ENCODE peak calls at places on chromosomes 13 and 19, in seven cellular contexts. B is mammary epithelial cell, J is A673, V is neural progenitor cell, N is K562, X is PC-3, T is MM.1S. G is an unnamed sample.

GRCh38 chr13:33383724-33384577 is 98.4 kb upstream of the STARD13 start:
- DNase-seq in V (no peak), T (no peak), N (no peak), B (no peak), J (no peak), X (no peak), G (no peak)

GRCh38 chr13:47680752-47681151 is 320.3 kb downstream of the SUCLA2 start:
- DNase-seq in V (no peak), B (peak), T (no peak), J (no peak), N (no peak), X (peak), G (no peak)

GRCh38 chr19:7550169-7550770 is 14.8 kb downstream of the PNPLA6 start:
- DNase-seq in J (no peak), T (no peak), X (no peak), N (no peak), V (no peak), B (no peak), G (no peak)

GRCh38 chr19:20035935-20036334 is 3.4 kb downstream of the ZNF682 start:
- DNase-seq in V (no peak), J (no peak), N (no peak), T (no peak), X (no peak), B (no peak), G (no peak)

GRCh38 chr19:45406165-45406956 is at the start of gene POLR1G:
- DNase-seq in J (peak), X (peak), T (peak), V (peak), N (peak), B (peak), G (peak)

GRCh38 chr19:32373614-32374295 is 28.3 kb downstream of the ZNF507 start:
- DNase-seq in N (peak), J (peak), B (peak), X (peak), T (no peak), V (no peak), G (no peak)

GRCh38 chr13:76638882-76639281 is 247.3 kb downstream of the KCTD12 start:
- DNase-seq in N (no peak), V (no peak), X (no peak), J (no peak), T (no peak), B (peak), G (no peak)

GRCh38 chr13:27036236-27036981 is 135.2 kb downstream of the USP12 start:
- DNase-seq in V (no peak), T (no peak), J (no peak), N (no peak), X (peak), B (peak), G (no peak)

GRCh38 chr13:109389456-109389855 is 396.9 kb downstream of the IRS2 start:
- DNase-seq in N (no peak), B (no peak), X (no peak), J (no peak), T (no peak), V (no peak), G (no peak)

GRCh38 chr19:13092608-13093260 is 9.9 kb downstream of the LYL1 start:
- DNase-seq in N (no peak), T (no peak), J (no peak), B (no peak), V (no peak), X (no peak), G (no peak)

GRCh38 chr19:58386166-58386575 is 898 bp upstream of the RPS5 start:
- DNase-seq in J (no peak), V (no peak), X (no peak), N (no peak), B (no peak), T (no peak), G (no peak)

GRCh38 chr13:27440408-27440807 is 10.0 kb downstream of the MTIF3 start:
- DNase-seq in V (no peak), B (no peak), T (peak), N (no peak), J (no peak), X (no peak), G (no peak)

GRCh38 chr13:27853871-27854270 is 61.6 kb downstream of the GSX1 start:
- DNase-seq in T (no peak), J (no peak), N (no peak), V (no peak), B (no peak), X (no peak), G (no peak)

GRCh38 chr19:13120817-13121216 is 2.8 kb downstream of the NACC1 start:
- DNase-seq in J (peak), V (no peak), N (no peak), T (no peak), B (no peak), X (no peak), G (peak)

GRCh38 chr19:588093-588742 is 1.5 kb upstream of the HCN2 start:
- DNase-seq in J (peak), B (peak), T (peak), N (peak), X (peak), V (peak), G (no peak)

GRCh38 chr13:84574851-84575250 is 692.6 kb upstream of the SLITRK1 start:
- DNase-seq in N (no peak), J (peak), V (no peak), T (peak), B (no peak), X (peak), G (no peak)

GRCh38 chr13:112131740-112132113 is 64.8 kb downstream of the SOX1 start:
- DNase-seq in X (no peak), J (peak), T (no peak), N (no peak), V (no peak), B (no peak), G (no peak)

GRCh38 chr19:40619333-40620160 is 18.4 kb downstream of the LTBP4 start:
- DNase-seq in N (no peak), J (no peak), V (no peak), T (no peak), X (no peak), B (no peak), G (no peak)

GRCh38 chr19:50838239-50838638 is 4.9 kb upstream of the KLK15 start:
- DNase-seq in N (no peak), B (no peak), T (no peak), J (peak), X (peak), V (peak), G (no peak)

GRCh38 chr19:18419699-18420460 is 682 bp downstream of the SSBP4 start:
- DNase-seq in X (peak), T (no peak), N (peak), B (no peak), V (peak), J (peak), G (no peak)

GRCh38 chr19:11535792-11536595 is 2.7 kb upstream of the CNN1 start:
- DNase-seq in T (peak), X (peak), J (peak), V (peak), N (peak), B (peak), G (no peak)

GRCh38 chr13:93505104-93505952 is 278.7 kb downstream of the GPC6 start:
- DNase-seq in X (peak), B (no peak), V (no peak), N (no peak), T (no peak), J (peak), G (no peak)

GRCh38 chr19:29667941-29668340 is 2.7 kb downstream of the PLEKHF1 start:
- DNase-seq in X (no peak), V (no peak), J (no peak), B (no peak), T (no peak), N (no peak), G (no peak)

GRCh38 chr13:59746291-59746962 is 417.3 kb downstream of the DIAPH3 start:
- DNase-seq in B (peak), V (no peak), T (peak), N (no peak), X (peak), J (no peak), G (no peak)

GRCh38 chr19:12656899-12657571 is 9.5 kb downstream of the MAN2B1 start:
- DNase-seq in J (no peak), V (no peak), B (no peak), T (no peak), X (no peak), N (peak), G (no peak)

GRCh38 chr19:58089846-58090245 is 8.2 kb downstream of the ZSCAN18 start:
- DNase-seq in B (no peak), V (no peak), X (no peak), T (no peak), J (no peak), N (no peak), G (no peak)

GRCh38 chr19:29538651-29539050 is 12.9 kb downstream of the VSTM2B start:
- DNase-seq in J (no peak), X (no peak), T (no peak), N (no peak), B (no peak), V (no peak), G (no peak)

GRCh38 chr13:44874176-44874575 is 115.1 kb downstream of the NUFIP1 start:
- DNase-seq in J (no peak), V (no peak), T (no peak), B (no peak), N (no peak), X (no peak), G (no peak)

GRCh38 chr13:114234266-114234644 is 442 bp upstream of the CDC16 start:
- DNase-seq in V (no peak), X (no peak), B (no peak), N (no peak), T (no peak), J (no peak), G (no peak)

GRCh38 chr19:3783660-3784584 is 2.3 kb downstream of the MATK start:
- DNase-seq in V (peak), N (peak), T (no peak), B (no peak), J (no peak), X (peak), G (no peak)

GRCh38 chr19:35828694-35829301 is 16.2 kb upstream of the PRODH2 start:
- DNase-seq in N (peak), J (peak), X (peak), B (peak), T (peak), V (peak), G (peak)
- TF ChIP-seq EZH2 in N (no peak), J (no peak), X (no peak), B (no peak), T (no peak), V (no peak), G (no peak)

GRCh38 chr19:5491565-5491964 is 36.3 kb downstream of the ZNRF4 start:
- DNase-seq in J (no peak), V (no peak), X (no peak), N (no peak), T (no peak), B (no peak), G (no peak)
- TF ChIP-seq EZH2 in J (no peak), V (no peak), X (no peak), N (no peak), T (no peak), B (no peak), G (no peak)

GRCh38 chr13:99086149-99086868 is 108.4 kb upstream of the DOCK9 start:
- DNase-seq in V (peak), B (peak), T (peak), N (peak), X (peak), J (peak), G (no peak)

GRCh38 chr13:99085846-99086148 is 107.9 kb upstream of the DOCK9 start:
- DNase-seq in N (no peak), B (no peak), V (no peak), X (no peak), T (no peak), J (no peak), G (no peak)

GRCh38 chr13:99086869-99087129 is 108.9 kb upstream of the DOCK9 start:
- DNase-seq in B (peak), V (no peak), J (peak), N (no peak), X (no peak), T (peak), G (no peak)

GRCh38 chr13:99087954-99088491 is 110.2 kb upstream of the DOCK9 start:
- DNase-seq in X (peak), B (no peak), J (no peak), N (no peak), V (peak), T (peak), G (no peak)

DNA sequence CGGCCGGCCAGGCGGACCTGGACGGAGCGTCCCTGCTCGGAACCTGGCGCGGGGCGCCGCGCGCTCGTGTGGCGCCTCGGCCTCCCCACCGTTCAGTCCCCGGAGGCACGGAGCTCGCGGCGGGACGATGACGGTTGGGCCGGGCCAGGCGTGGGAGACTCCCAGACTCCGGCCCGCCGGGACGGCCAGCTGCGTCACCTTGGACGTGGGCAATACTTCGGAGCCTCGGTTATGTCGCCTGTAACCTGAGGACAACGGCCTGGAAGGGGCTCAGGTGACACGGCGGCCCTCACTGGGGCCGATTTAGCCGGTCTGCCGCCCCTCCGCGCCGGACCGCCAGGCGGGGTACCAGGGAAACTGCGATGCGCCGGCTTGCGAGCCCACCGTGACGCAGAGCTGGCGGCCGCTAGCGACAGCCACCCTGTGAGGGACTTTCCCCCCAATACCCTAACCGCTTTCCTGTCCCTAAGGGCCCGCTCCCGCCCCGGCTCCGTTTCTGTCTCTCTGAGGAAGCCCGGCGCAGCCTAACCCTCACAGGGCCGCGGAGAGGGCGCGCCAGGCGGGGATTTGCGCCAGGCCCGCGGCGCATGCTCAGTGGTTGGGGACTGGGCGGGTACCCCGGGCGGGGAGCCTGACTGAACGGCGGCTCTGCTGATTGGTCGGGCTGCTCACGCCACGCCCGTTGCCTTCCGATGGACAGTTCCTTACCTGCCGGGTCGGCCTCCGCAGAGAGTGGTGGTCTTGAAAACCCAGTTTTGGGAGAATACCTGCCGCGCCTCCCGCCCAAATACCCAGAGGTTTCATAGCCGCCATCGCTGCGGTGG is 109.5 kb upstream of the DOCK9 start:
- DNase-seq in T (peak), J (peak), N (peak), V (peak), X (peak), B (peak), G (peak)
- TF ChIP-seq EZH2 in T (no peak), J (no peak), N (no peak), V (peak), X (no peak), B (no peak), G (no peak)

GRCh38 chr13:99289265-99289664 is 17.9 kb downstream of the GPR183 start:
- DNase-seq in B (no peak), N (no peak), J (no peak), V (no peak), X (no peak), T (no peak), G (no peak)
- TF ChIP-seq EZH2 in B (no peak), N (no peak), J (no peak), V (no peak), X (no peak), T (no peak), G (no peak)